ENCODE peak calls at places on chromosomes 5 and 9, in four cellular contexts. A is transverse colon, V is GM23338, N is sigmoid colon. F is an unnamed sample. For H3K36me3, the result is how much of the 10 kb centered on the place peaks cover.

GRCh38 chr5:137376127-137376526 is 123.0 kb downstream of the SPOCK1 start:
- DNase-seq in A (no peak), V (peak), N (no peak), F (no peak)

GRCh38 chr9:89427621-89428221 is 70.2 kb downstream of the SEMA4D start:
- DNase-seq in A (no peak), V (no peak), N (no peak), F (peak)

GRCh38 chr9:70901013-70901412 is 220.4 kb downstream of the TRPM3 start:
- DNase-seq in A (no peak), V (no peak), N (no peak), F (no peak)

GRCh38 chr9:79600466-79600865 is 28.7 kb downstream of the TLE4 start:
- DNase-seq in A (no peak), V (no peak), N (no peak), F (no peak)

GRCh38 chr5:121009058-121009457 is 545.0 kb downstream of the PRR16 start:
- DNase-seq in A (no peak), V (no peak), N (no peak), F (no peak)

GRCh38 chr9:107638922-107639321 is 149.4 kb upstream of the KLF4 start:
- DNase-seq in A (peak), V (no peak), N (peak), F (no peak)

GRCh38 chr5:12952409-12952808 is 992.1 kb downstream of the DNAH5 start:
- DNase-seq in A (no peak), V (no peak), N (no peak), F (no peak)

GRCh38 chr9:19985081-19985480 is 196.2 kb upstream of the SLC24A2 start:
- DNase-seq in A (no peak), V (no peak), N (no peak), F (no peak)

GRCh38 chr5:138874771-138875628 is at the start of gene LRRTM2:
- DNase-seq in A (no peak), V (no peak), N (no peak), F (no peak)

GRCh38 chr5:65078331-65078730 is 309.6 kb downstream of the CWC27 start:
- DNase-seq in A (no peak), V (no peak), N (no peak), F (no peak)

GRCh38 chr9:97705354-97705950 is 8.3 kb upstream of the XPA start:
- DNase-seq in A (no peak), V (no peak), N (no peak), F (no peak)

GRCh38 chr9:94478755-94479730 is 75.8 kb upstream of the PCAT7 start:
- DNase-seq in A (no peak), V (no peak), N (no peak), F (no peak)

GRCh38 chr9:134704499-134704898 is 62.9 kb downstream of the COL5A1 start:
- DNase-seq in A (no peak), V (no peak), N (no peak), F (no peak)

GRCh38 chr5:135930949-135931295 is 23.9 kb downstream of the LECT2 start:
- DNase-seq in A (no peak), V (peak), N (no peak), F (no peak)
- H3K4me3 ChIP-seq in A (no peak), V (peak), N (no peak), F (no peak)

GRCh38 chr5:23014251-23014650 is 161.1 kb upstream of the CDH12 start:
- DNase-seq in A (no peak), V (no peak), N (no peak), F (no peak)
- TF ChIP-seq POLR2AphosphoS5 in A (no peak), V (no peak), N (no peak), F (no peak)

GRCh38 chr9:120833311-120833710 is 9.4 kb downstream of the PSMD5 start:
- DNase-seq in A (no peak), V (no peak), N (no peak), F (no peak)
- H3K36me3 ChIP-seq in A (under half), V (under half), N (under half), F (half or more)

DNA sequence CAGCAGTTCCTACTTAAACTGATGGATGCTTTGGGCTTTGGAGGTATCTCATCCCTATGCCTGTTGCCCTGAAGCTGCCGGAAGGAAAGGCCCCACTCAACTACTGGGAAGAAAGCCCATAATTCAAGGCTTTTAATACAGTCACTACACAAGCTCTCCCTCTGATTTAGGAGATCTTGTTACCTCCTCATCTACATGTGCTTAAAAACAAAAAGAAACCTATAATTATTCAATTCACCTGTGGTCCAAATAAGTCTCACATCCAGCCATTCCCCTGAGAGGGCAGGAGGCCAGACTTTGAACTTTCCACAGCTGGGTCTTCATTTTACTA is 715 bp upstream of the LEAP2 start:
- DNase-seq in A (no peak), V (no peak), N (no peak), F (no peak)
- H3K4me3 ChIP-seq in A (no peak), V (no peak), N (no peak), F (no peak)

DNA sequence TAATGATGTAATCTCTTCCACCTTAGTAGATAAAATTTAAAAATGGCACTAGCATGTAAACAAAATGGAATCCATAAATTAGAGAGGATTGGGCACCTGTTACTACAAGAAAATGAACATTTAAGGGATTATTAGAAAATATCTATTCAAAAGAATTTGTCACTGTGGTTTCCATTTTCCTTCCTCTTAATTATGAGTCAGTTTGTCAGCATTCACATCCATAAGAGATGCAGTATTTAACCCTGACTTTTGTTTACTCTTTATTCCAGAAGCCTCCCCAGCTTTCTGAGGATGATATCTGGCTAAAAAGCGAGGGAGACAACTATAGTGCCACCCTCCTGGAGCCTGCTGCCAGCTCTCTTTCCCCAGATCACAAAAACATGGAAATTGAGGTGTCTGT is 72.1 kb downstream of the C9orf152 start:
- DNase-seq in A (no peak), V (no peak), N (no peak), F (no peak)
- TF ChIP-seq POLR2AphosphoS5 in A (no peak), V (no peak), N (no peak), F (no peak)

DNA sequence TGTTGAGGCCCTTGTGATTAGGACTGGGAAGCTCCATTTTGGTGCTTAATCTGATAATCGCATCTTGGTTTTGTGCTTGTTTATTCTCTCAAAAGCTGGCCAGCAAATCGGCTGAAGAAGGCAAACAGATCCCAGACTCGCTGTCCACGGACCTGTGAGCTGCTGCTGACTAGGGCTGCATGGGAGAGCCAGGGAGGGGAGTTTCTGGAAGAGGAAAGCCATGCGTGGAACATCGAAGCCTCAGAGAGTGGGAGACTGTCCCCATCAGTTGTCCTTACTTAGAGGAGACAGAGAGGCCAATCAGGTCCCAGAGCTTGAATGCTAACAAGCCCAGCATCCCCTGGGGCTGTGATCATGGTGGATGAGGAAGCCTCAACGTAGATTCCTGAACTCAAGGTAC is 23.0 kb upstream of the FOXI1 start:
- DNase-seq in A (no peak), V (no peak), N (no peak), F (no peak)
- H3K36me3 ChIP-seq in A (under half), V (under half), N (under half), F (under half)